ENCODE peak calls at places on chromosomes 12 and 14, in five cellular contexts. A, N, L, U and E are unnamed samples.

GRCh38 chr12:69266045-69266635 is 26.8 kb downstream of the CPSF6 start:
- DNase-seq in A (no peak), N (no peak), L (no peak), U (no peak), E (no peak)

GRCh38 chr12:45369065-45369464 is 153.2 kb downstream of the ANO6 start:
- DNase-seq in A (no peak), N (no peak), L (no peak), U (no peak), E (no peak)

GRCh38 chr12:111359231-111359913 is 9.5 kb downstream of the PHETA1 start:
- DNase-seq in A (no peak), N (no peak), L (no peak), U (no peak), E (no peak)

GRCh38 chr12:128365831-128366231 is 98.9 kb downstream of the TMEM132C start:
- DNase-seq in A (peak; percentile 54), N (no peak), L (no peak), U (no peak), E (no peak)

GRCh38 chr14:75217508-75218206 is 41.2 kb upstream of the TMED10 start:
- DNase-seq in A (no peak), N (no peak), L (no peak), U (no peak), E (no peak)

GRCh38 chr12:55060470-55060869 is 40.7 kb downstream of the NEUROD4 start:
- DNase-seq in A (no peak), N (peak; percentile 61), L (peak; percentile 55), U (no peak), E (no peak)

GRCh38 chr14:104158827-104159798 is 20.7 kb downstream of the KIF26A start:
- DNase-seq in A (no peak), N (no peak), L (peak; percentile 87), U (no peak), E (peak; percentile 95)

GRCh38 chr14:57378661-57379060 is 11.7 kb upstream of the NAA30 start:
- DNase-seq in A (no peak), N (no peak), L (no peak), U (no peak), E (no peak)

GRCh38 chr12:119695034-119695433 is 27.1 kb downstream of the PRKAB1 start:
- DNase-seq in A (peak; percentile 47), N (no peak), L (peak; percentile 34), U (peak; percentile 23), E (peak; percentile 37)

GRCh38 chr14:61870163-61870562 is 107.9 kb downstream of the SNAPC1 start:
- DNase-seq in A (no peak), N (no peak), L (no peak), U (no peak), E (no peak)

GRCh38 chr12:9509464-9510166 is 98.1 kb downstream of the KLRB1 start:
- DNase-seq in A (no peak), N (no peak), L (no peak), U (no peak), E (no peak)

GRCh38 chr12:116194935-116195431 is 82.5 kb downstream of the MED13L start:
- DNase-seq in A (no peak), N (peak; percentile 79), L (no peak), U (no peak), E (no peak)

GRCh38 chr14:105411017-105411941 is 8.3 kb upstream of the MTA1 start:
- DNase-seq in A (peak; percentile 74), N (no peak), L (peak; percentile 90), U (no peak), E (peak; percentile 95)

GRCh38 chr12:56601503-56601902 is 28.6 kb downstream of the BAZ2A start:
- DNase-seq in A (no peak), N (no peak), L (peak; percentile 50), U (no peak), E (peak; percentile 43)

GRCh38 chr14:51432302-51432948 is 192.4 kb downstream of the TMX1 start:
- DNase-seq in A (no peak), N (no peak), L (no peak), U (no peak), E (peak; percentile 27)

GRCh38 chr12:111692575-111693210 is 6.8 kb downstream of the ACAD10 start:
- DNase-seq in A (peak; percentile 57), N (no peak), L (peak; percentile 56), U (no peak), E (no peak)

GRCh38 chr14:51653855-51654548 is 2.3 kb downstream of the FRMD6 start:
- DNase-seq in A (no peak), N (no peak), L (no peak), U (no peak), E (no peak)

GRCh38 chr12:31117203-31118011 is 43.7 kb downstream of the DDX11 start:
- DNase-seq in A (peak; percentile 85), N (no peak), L (peak; percentile 80), U (peak; percentile 12), E (peak; percentile 80)

GRCh38 chr12:120702629-120703028 is 7.6 kb upstream of the UNC119B start:
- DNase-seq in A (no peak), N (no peak), L (no peak), U (peak; percentile 45), E (peak; percentile 47)

GRCh38 chr12:6639151-6639773 is 3.5 kb upstream of the LPAR5 start:
- DNase-seq in A (no peak), N (no peak), L (peak; percentile 82), U (no peak), E (peak; percentile 8)

GRCh38 chr14:31133133-31133532 is 74.5 kb downstream of the HECTD1 start:
- DNase-seq in A (no peak), N (no peak), L (no peak), U (no peak), E (no peak)

GRCh38 chr12:24776856-24777255 is 172.0 kb downstream of the BCAT1 start:
- DNase-seq in A (no peak), N (no peak), L (no peak), U (no peak), E (no peak)

GRCh38 chr12:24778486-24779304 is 170.2 kb downstream of the BCAT1 start:
- DNase-seq in A (no peak), N (peak; percentile 8), L (peak; percentile 49), U (peak; percentile 58), E (peak; percentile 11)

GRCh38 chr12:24777359-24777758 is 171.5 kb downstream of the BCAT1 start:
- DNase-seq in A (no peak), N (no peak), L (no peak), U (no peak), E (no peak)

GRCh38 chr12:24780969-24781368 is 167.9 kb downstream of the BCAT1 start:
- DNase-seq in A (no peak), N (no peak), L (peak; percentile 15), U (no peak), E (peak; percentile 45)
- TF ChIP-seq USF2 in A (no peak), N (no peak), L (no peak), U (no peak), E (no peak)

DNA sequence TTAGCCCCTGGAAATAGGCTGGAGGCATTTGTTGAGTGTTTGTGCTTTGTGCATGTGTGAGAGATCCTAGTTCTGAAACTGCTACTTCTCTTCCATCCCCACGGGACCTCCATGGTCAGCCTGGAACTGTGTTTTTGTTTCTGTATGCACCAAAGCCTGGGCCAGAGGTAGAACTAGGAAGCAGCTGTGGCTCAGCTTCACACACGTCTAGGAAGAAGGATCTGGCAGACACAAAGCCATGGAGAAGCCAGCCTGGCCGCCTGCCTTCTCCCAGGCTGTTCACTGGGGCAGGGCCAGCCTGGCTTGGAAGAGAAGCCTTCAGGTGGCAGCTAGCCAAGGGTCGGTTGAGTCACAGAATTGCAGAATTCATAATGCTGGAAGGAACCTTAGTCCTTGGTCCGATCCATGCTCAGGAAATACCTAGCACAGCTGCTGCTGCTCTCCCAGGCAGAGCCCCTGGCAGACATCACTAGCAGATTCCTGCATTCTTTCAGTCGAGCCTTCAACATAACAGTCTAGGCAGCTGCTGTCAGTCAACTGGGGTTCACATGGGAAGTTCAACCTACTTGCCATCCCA is 27.0 kb downstream of the RIN3 start:
- DNase-seq in A (no peak), N (no peak), L (no peak), U (no peak), E (peak; percentile 30)
- TF ChIP-seq EP300 in A (no peak), N (no peak), L (no peak), U (no peak), E (peak; percentile 36)

DNA sequence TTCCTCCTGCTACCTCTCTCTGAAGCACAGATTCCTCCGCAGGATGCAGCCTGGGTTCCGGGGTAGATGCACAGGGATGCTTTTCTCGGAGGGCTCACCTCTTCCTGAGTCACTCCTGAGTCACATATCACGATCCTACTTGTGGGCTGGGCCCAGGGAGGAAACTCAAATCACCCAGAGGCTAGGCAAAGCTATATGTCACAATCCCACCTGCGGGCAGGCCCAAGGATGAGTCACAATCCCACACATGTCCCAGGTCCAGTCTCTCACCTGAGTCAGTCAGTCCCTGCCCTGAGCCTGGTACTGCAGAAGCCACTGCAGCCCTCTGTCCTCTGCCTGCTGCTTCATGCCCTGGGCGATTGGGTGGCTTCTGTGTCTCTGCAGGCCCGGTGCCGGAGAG is 149.0 kb upstream of the GSC start:
- DNase-seq in A (no peak), N (no peak), L (no peak), U (no peak), E (no peak)
- TF ChIP-seq YY1 in A (no peak), N (no peak), L (no peak), U (no peak), E (no peak)

GRCh38 chr14:67526676-67527459 is 6.2 kb upstream of the PLEKHH1 start:
- DNase-seq in A (peak; percentile 66), N (peak; percentile 13), L (peak; percentile 57), U (peak; percentile 43), E (peak; percentile 65)
- TF ChIP-seq USF2 in A (no peak), N (no peak), L (no peak), U (no peak), E (no peak)

GRCh38 chr12:52190860-52191729 is 719 bp downstream of the KRT80 start:
- DNase-seq in A (no peak), N (no peak), L (no peak), U (no peak), E (no peak)

GRCh38 chr12:52187206-52187605 is 4.6 kb downstream of the KRT80 start:
- DNase-seq in A (no peak), N (no peak), L (no peak), U (no peak), E (no peak)

GRCh38 chr12:52187640-52188039 is 4.2 kb downstream of the KRT80 start:
- DNase-seq in A (no peak), N (no peak), L (no peak), U (no peak), E (no peak)

GRCh38 chr12:52188658-52189057 is 3.2 kb downstream of the KRT80 start:
- DNase-seq in A (no peak), N (no peak), L (no peak), U (no peak), E (no peak)

DNA sequence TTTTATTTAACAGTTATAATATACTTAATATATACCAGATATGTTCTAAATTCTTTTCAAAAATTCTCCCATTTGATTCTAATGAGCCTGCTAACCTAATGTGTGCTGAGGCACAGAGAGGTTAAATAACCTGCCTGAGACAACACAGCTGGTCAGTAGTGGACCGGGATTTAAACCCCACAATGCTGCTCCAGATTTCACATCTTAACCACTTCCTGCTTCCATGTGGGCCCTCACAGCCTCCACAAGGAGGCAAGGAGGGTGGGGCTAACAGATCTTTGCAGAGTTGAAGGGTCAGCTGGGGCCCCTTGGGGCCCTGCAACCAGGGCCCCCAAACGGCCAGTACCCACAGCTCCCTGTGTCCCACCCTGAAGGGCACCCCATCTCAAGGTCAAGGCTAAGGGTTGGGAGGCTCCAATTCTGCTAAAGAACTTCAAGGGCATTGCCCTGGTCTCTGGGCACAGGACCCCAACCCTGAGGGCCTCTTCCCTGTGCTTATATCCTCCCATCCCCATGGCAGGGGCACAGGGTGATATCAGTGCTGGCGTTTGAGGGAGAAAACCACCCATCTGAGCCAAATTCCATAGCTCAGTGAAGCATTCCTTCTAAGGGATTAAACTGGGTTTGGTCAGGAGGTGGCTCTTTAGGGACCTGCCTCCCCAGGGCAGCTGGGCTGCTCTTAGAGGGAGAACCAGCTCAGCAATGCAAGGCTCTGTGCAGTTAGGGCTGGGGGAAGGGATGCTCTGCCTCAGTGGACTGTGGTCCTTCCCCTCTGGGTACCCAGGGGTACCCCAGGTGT is 2.2 kb downstream of the KRT80 start:
- DNase-seq in A (no peak), N (no peak), L (no peak), U (no peak), E (no peak)
- TF ChIP-seq EP300 in A (no peak), N (no peak), L (no peak), U (no peak), E (no peak)